ENCODE peak calls at places on chromosomes 11 and 22, in five cellular contexts. L is K562, D is GM12878, B is SK-N-SH, Z is H1. O is an unnamed sample.

GRCh38 chr11:110786226-110786902 is 74.1 kb upstream of the ARHGAP20 start:
- DNase-seq in D (no peak), Z (no peak), L (no peak), B (no peak), O (no peak)

GRCh38 chr22:49499433-49500075 is 328.1 kb downstream of the BRD1 start:
- DNase-seq in D (no peak), L (peak), Z (no peak), B (no peak), O (no peak)

GRCh38 chr22:37661160-37661924 is 2.8 kb downstream of the PDXP start:
- DNase-seq in L (peak), D (no peak), B (peak), Z (no peak), O (peak)

GRCh38 chr11:4539603-4540219 is 5.3 kb upstream of the OR52M1 start:
- DNase-seq in Z (no peak), B (peak), L (peak), D (no peak), O (peak)

GRCh38 chr11:75592699-75593098 is 30.6 kb downstream of the SERPINH1 start:
- DNase-seq in L (no peak), Z (no peak), B (no peak), D (no peak), O (no peak)

GRCh38 chr11:128739589-128739988 is 45.7 kb downstream of the FLI1 start:
- DNase-seq in L (no peak), D (no peak), Z (no peak), B (no peak), O (no peak)

GRCh38 chr22:35719212-35719869 is 1.7 kb downstream of the APOL5 start:
- DNase-seq in B (no peak), D (no peak), Z (no peak), L (no peak), O (no peak)

GRCh38 chr11:127624455-127624854 is 623.9 kb upstream of the KIRREL3 start:
- DNase-seq in D (no peak), B (no peak), Z (no peak), L (no peak), O (no peak)

GRCh38 chr11:1228183-1228821 is 5.4 kb downstream of the MUC5B start:
- DNase-seq in L (no peak), Z (no peak), D (no peak), B (peak), O (no peak)

GRCh38 chr11:61951484-61952135 is 1.5 kb downstream of the BEST1 start:
- DNase-seq in L (peak), Z (no peak), B (no peak), D (no peak), O (no peak)

GRCh38 chr11:502288-503178 is 4.5 kb downstream of the RNH1 start:
- DNase-seq in B (peak), L (no peak), D (no peak), Z (no peak), O (no peak)

GRCh38 chr11:5348516-5349194 is 2.7 kb upstream of the OR51B6 start:
- DNase-seq in Z (no peak), D (no peak), B (no peak), L (no peak), O (no peak)

GRCh38 chr22:38027487-38027886 is 29.7 kb upstream of the PICK1 start:
- DNase-seq in L (no peak), B (no peak), Z (no peak), D (no peak), O (no peak)

GRCh38 chr11:106520146-106520912 is 442.9 kb downstream of the AASDHPPT start:
- DNase-seq in D (no peak), Z (no peak), L (no peak), B (no peak), O (no peak)

GRCh38 chr11:119352857-119353260 is 6.4 kb upstream of the MFRP start:
- DNase-seq in L (peak), D (no peak), Z (no peak), B (peak), O (peak)

GRCh38 chr11:75858613-75859012 is 43.6 kb downstream of the UVRAG start:
- DNase-seq in D (no peak), Z (no peak), L (no peak), B (no peak), O (no peak)

GRCh38 chr22:34303656-34304055 is 383.4 kb upstream of the LARGE1 start:
- DNase-seq in B (no peak), Z (no peak), L (no peak), D (no peak), O (no peak)

GRCh38 chr11:43547411-43547718 is 133.2 kb upstream of the HSD17B12 start:
- DNase-seq in L (no peak), B (no peak), Z (no peak), D (no peak), O (no peak)

GRCh38 chr11:134656861-134657540 is 245.0 kb upstream of the B3GAT1 start:
- DNase-seq in Z (no peak), B (no peak), L (no peak), D (no peak), O (no peak)

GRCh38 chr11:120883404-120884135 is 140.3 kb upstream of the TBCEL start:
- DNase-seq in L (no peak), B (peak), D (no peak), Z (no peak), O (no peak)

GRCh38 chr11:130865091-130865771 is 51.0 kb downstream of the SNX19 start:
- DNase-seq in L (no peak), B (no peak), Z (no peak), D (no peak), O (peak)

GRCh38 chr22:41290262-41291221 is 4.6 kb upstream of the RANGAP1 start:
- DNase-seq in Z (no peak), B (no peak), D (no peak), L (no peak), O (peak)

GRCh38 chr11:68968306-68969255 is 12.2 kb downstream of the MRGPRD start:
- DNase-seq in D (no peak), L (no peak), Z (no peak), B (no peak), O (no peak)

GRCh38 chr11:557328-558132 is 3.0 kb downstream of the LMNTD2 start:
- DNase-seq in L (no peak), B (no peak), Z (no peak), D (no peak), O (no peak)

GRCh38 chr11:30586251-30587144 is at the start of gene MPPED2:
- DNase-seq in L (peak), B (peak), D (no peak), Z (no peak), O (no peak)

GRCh38 chr11:117087446-117087845 is 10.8 kb downstream of the SIK3 start:
- DNase-seq in Z (no peak), D (no peak), B (no peak), L (peak), O (no peak)

GRCh38 chr22:40273319-40273718 is 73.0 kb upstream of the ADSL start:
- DNase-seq in D (no peak), Z (no peak), L (no peak), B (no peak), O (no peak)

GRCh38 chr11:64103377-64103985 is 62.4 kb downstream of the MACROD1 start:
- DNase-seq in L (no peak), B (no peak), D (no peak), Z (no peak), O (no peak)

GRCh38 chr11:65205602-65205967 is 23.9 kb downstream of the CAPN1 start:
- DNase-seq in L (no peak), Z (no peak), B (no peak), D (no peak), O (no peak)

GRCh38 chr22:25404556-25404922 is 159.9 kb upstream of the GRK3 start:
- DNase-seq in B (peak), L (peak), Z (no peak), D (no peak), O (peak)

GRCh38 chr11:124801636-124802312 is 1.6 kb upstream of the MSANTD2 start:
- DNase-seq in L (no peak), B (no peak), D (no peak), Z (no peak), O (no peak)

GRCh38 chr22:50697667-50698506 is 25.3 kb downstream of the SHANK3 start:
- DNase-seq in Z (no peak), D (no peak), B (peak), L (no peak), O (no peak)

GRCh38 chr22:20641198-20641892 is 132.6 kb upstream of the SERPIND1 start:
- DNase-seq in B (no peak), Z (no peak), D (no peak), L (no peak), O (no peak)

GRCh38 chr11:104036603-104037394 is at the start of gene DDI1:
- DNase-seq in Z (no peak), B (peak), D (no peak), L (no peak), O (no peak)

GRCh38 chr11:104033561-104033960 is 2.9 kb upstream of the DDI1 start:
- DNase-seq in D (no peak), L (no peak), B (no peak), Z (no peak), O (no peak)

GRCh38 chr11:104028476-104028875 is 8.0 kb upstream of the DDI1 start:
- DNase-seq in Z (no peak), B (no peak), L (no peak), D (no peak), O (no peak)

DNA sequence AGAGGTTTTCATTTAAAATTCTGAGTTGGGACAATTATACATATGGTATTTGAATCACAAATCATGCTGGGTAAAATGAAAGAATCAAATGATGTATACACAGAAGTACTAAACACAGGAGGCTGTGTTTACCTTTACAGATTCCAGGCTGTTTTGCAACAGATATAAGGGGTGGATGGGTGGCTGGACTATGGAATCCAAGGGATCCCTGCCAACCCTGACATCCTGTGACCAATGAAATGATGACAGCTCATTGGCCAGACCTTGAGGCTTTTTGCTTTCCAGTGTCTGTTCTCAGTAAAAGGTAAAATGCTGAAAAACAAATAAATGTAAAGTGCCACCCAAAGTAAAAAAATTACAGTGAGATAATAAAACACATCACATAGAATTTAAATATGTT is 3.3 kb upstream of the DDI1 start:
- DNase-seq in Z (no peak), L (no peak), D (no peak), B (peak), O (peak)
- TF ChIP-seq TAF1 in Z (no peak), L (no peak), D (no peak), B (no peak), O (no peak)

DNA sequence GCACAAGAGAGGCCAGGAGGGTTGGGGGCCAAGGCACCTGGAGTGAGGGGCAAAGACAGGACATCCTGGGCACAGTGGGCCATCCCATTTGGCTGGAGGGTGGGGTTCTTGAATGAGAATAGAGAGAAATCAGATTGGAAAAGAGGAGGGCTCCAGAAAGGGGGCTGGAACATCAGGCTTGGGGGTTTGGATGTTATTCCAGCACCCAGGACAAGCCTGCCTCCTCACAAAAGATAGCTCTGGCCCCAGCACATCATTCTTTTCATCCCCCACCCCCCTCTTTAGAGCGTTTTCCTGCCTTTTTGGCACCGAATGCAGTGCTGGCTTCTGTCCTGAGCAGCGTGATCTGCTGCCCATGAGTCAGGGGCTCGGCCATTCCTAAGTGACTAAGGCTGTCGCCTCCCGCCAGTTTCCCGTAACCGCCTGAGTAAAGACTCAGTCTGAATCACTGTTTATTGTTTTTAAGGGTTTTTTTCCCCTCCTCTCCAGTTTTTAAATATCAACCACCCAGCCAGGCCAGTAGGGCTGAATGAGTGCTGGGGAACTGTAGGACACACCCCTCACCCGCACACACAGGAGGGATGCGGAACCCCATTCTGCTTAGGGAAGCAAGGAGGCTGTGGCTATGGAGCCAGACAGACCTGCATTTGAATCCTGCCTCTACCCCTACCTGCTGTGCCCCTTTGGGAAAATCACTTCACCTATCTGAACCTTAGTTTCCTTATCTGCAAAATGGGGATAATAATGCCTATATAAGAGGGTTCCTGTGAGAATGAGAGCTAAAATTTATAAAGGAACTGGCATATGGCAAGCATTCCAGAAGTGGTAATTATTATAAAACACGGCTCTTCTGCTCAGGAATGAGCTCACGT is 32.4 kb upstream of the NAV2 start:
- DNase-seq in D (no peak), Z (peak), L (no peak), B (peak), O (no peak)
- TF ChIP-seq EP300 in D (no peak), Z (no peak), L (no peak), B (peak), O (no peak)

GRCh38 chr11:14969922-14970323 is 2.2 kb downstream of the CALCA start:
- DNase-seq in L (peak), B (peak), Z (peak), D (no peak), O (peak)
- TF ChIP-seq TAF1 in L (no peak), B (no peak), Z (no peak), D (no peak), O (no peak)

GRCh38 chr22:23302171-23303002 is 122.1 kb downstream of the BCR start:
- DNase-seq in L (peak), Z (no peak), B (no peak), D (no peak), O (no peak)

GRCh38 chr22:23305321-23305910 is 125.1 kb downstream of the BCR start:
- DNase-seq in Z (no peak), D (no peak), L (no peak), B (peak), O (no peak)

GRCh38 chr22:23305922-23306374 is 125.6 kb downstream of the BCR start:
- DNase-seq in B (peak), L (no peak), D (no peak), Z (no peak), O (no peak)

GRCh38 chr22:23306926-23307325 is 126.6 kb downstream of the BCR start:
- DNase-seq in L (no peak), Z (no peak), D (no peak), B (no peak), O (no peak)

GRCh38 chr22:23306438-23306921 is 126.2 kb downstream of the BCR start:
- DNase-seq in D (no peak), Z (no peak), B (no peak), L (no peak), O (no peak)
- TF ChIP-seq EP300 in D (no peak), Z (no peak), B (no peak), L (no peak), O (no peak)

GRCh38 chr11:45369294-45369693 is 83.2 kb upstream of the SYT13 start:
- DNase-seq in B (no peak), L (no peak), D (no peak), Z (no peak), O (no peak)
- TF ChIP-seq TAF1 in B (no peak), L (no peak), D (no peak), Z (no peak), O (no peak)